ENCODE peak calls at places on chromosomes 12 and 14, in eight cellular contexts. One of them, this sample, is unnamed.

GRCh38 chr12:30357712-30358111 is 338.0 kb downstream of the IPO8 start:
- DNase-seq in A549: no peak
- DNase-seq in mammary epithelial cell: no peak
- DNase-seq in suprapubic skin: no peak
- DNase-seq in K562: no peak
- DNase-seq in CD4-positive, CD25-positive, alpha-beta regulatory T cell: no peak
- DNase-seq in lower lobe of right lung: no peak
- DNase-seq in right atrium auricular region: no peak
- DNase-seq in this sample: no peak

GRCh38 chr12:16027012-16027411 is 115.9 kb downstream of the DERA start:
- DNase-seq in A549: no peak
- DNase-seq in mammary epithelial cell: no peak
- DNase-seq in suprapubic skin: no peak
- DNase-seq in K562: no peak
- DNase-seq in CD4-positive, CD25-positive, alpha-beta regulatory T cell: no peak
- DNase-seq in lower lobe of right lung: no peak
- DNase-seq in right atrium auricular region: no peak
- DNase-seq in this sample: no peak

GRCh38 chr12:111806304-111806703 is 35.7 kb upstream of the MAPKAPK5 start:
- DNase-seq in A549: no peak
- DNase-seq in mammary epithelial cell: no peak
- DNase-seq in suprapubic skin: no peak
- DNase-seq in K562: no peak
- DNase-seq in CD4-positive, CD25-positive, alpha-beta regulatory T cell: no peak
- DNase-seq in lower lobe of right lung: no peak
- DNase-seq in right atrium auricular region: no peak
- DNase-seq in this sample: no peak

GRCh38 chr14:75492832-75493579 is 29.3 kb upstream of the BATF start:
- DNase-seq in A549: no peak
- DNase-seq in mammary epithelial cell: no peak
- DNase-seq in suprapubic skin: no peak
- DNase-seq in K562: no peak
- DNase-seq in CD4-positive, CD25-positive, alpha-beta regulatory T cell: no peak
- DNase-seq in lower lobe of right lung: no peak
- DNase-seq in right atrium auricular region: peak
- DNase-seq in this sample: no peak

GRCh38 chr12:126286203-126286602 is 1221.0 kb downstream of the AACS start:
- DNase-seq in A549: no peak
- DNase-seq in mammary epithelial cell: no peak
- DNase-seq in suprapubic skin: no peak
- DNase-seq in K562: no peak
- DNase-seq in CD4-positive, CD25-positive, alpha-beta regulatory T cell: no peak
- DNase-seq in lower lobe of right lung: no peak
- DNase-seq in right atrium auricular region: no peak
- DNase-seq in this sample: no peak

GRCh38 chr12:24507827-24508226 is 441.1 kb downstream of the BCAT1 start:
- DNase-seq in A549: no peak
- DNase-seq in mammary epithelial cell: no peak
- DNase-seq in suprapubic skin: no peak
- DNase-seq in K562: no peak
- DNase-seq in CD4-positive, CD25-positive, alpha-beta regulatory T cell: no peak
- DNase-seq in lower lobe of right lung: no peak
- DNase-seq in right atrium auricular region: no peak
- DNase-seq in this sample: no peak

GRCh38 chr14:76423534-76423933 is 47.6 kb downstream of the ESRRB start:
- DNase-seq in A549: no peak
- DNase-seq in mammary epithelial cell: no peak
- DNase-seq in suprapubic skin: no peak
- DNase-seq in K562: no peak
- DNase-seq in CD4-positive, CD25-positive, alpha-beta regulatory T cell: no peak
- DNase-seq in lower lobe of right lung: no peak
- DNase-seq in right atrium auricular region: no peak
- DNase-seq in this sample: no peak

GRCh38 chr14:95664546-95664945 is 21.7 kb upstream of the TCL1B start:
- DNase-seq in A549: no peak
- DNase-seq in mammary epithelial cell: no peak
- DNase-seq in suprapubic skin: no peak
- DNase-seq in K562: no peak
- DNase-seq in CD4-positive, CD25-positive, alpha-beta regulatory T cell: no peak
- DNase-seq in lower lobe of right lung: no peak
- DNase-seq in right atrium auricular region: no peak
- DNase-seq in this sample: no peak

GRCh38 chr12:20477691-20478090 is 109.4 kb downstream of the PDE3A start:
- DNase-seq in A549: no peak
- DNase-seq in mammary epithelial cell: no peak
- DNase-seq in suprapubic skin: no peak
- DNase-seq in K562: no peak
- DNase-seq in CD4-positive, CD25-positive, alpha-beta regulatory T cell: no peak
- DNase-seq in lower lobe of right lung: no peak
- DNase-seq in right atrium auricular region: no peak
- DNase-seq in this sample: no peak

GRCh38 chr12:124660846-124661245 is 93.4 kb upstream of the NCOR2 start:
- DNase-seq in A549: no peak
- DNase-seq in mammary epithelial cell: no peak
- DNase-seq in suprapubic skin: no peak
- DNase-seq in K562: no peak
- DNase-seq in CD4-positive, CD25-positive, alpha-beta regulatory T cell: no peak
- DNase-seq in lower lobe of right lung: no peak
- DNase-seq in right atrium auricular region: no peak
- DNase-seq in this sample: no peak

GRCh38 chr14:50228313-50228712 is 3.1 kb downstream of the SOS2 start:
- DNase-seq in A549: no peak
- DNase-seq in mammary epithelial cell: no peak
- DNase-seq in suprapubic skin: no peak
- DNase-seq in K562: no peak
- DNase-seq in CD4-positive, CD25-positive, alpha-beta regulatory T cell: no peak
- DNase-seq in lower lobe of right lung: no peak
- DNase-seq in right atrium auricular region: no peak
- DNase-seq in this sample: no peak

GRCh38 chr12:53223391-53224267 is 8.4 kb downstream of the RARG start:
- DNase-seq in A549: no peak
- DNase-seq in mammary epithelial cell: peak
- DNase-seq in suprapubic skin: no peak
- DNase-seq in K562: no peak
- DNase-seq in CD4-positive, CD25-positive, alpha-beta regulatory T cell: peak
- DNase-seq in lower lobe of right lung: peak
- DNase-seq in right atrium auricular region: no peak
- DNase-seq in this sample: no peak

GRCh38 chr12:57719777-57720605 is 18.6 kb downstream of the AGAP2 start:
- DNase-seq in A549: no peak
- DNase-seq in mammary epithelial cell: no peak
- DNase-seq in suprapubic skin: no peak
- DNase-seq in K562: no peak
- DNase-seq in CD4-positive, CD25-positive, alpha-beta regulatory T cell: no peak
- DNase-seq in lower lobe of right lung: no peak
- DNase-seq in right atrium auricular region: peak
- DNase-seq in this sample: no peak

GRCh38 chr12:56118688-56119045 is 601 bp downstream of the ZC3H10 start:
- DNase-seq in A549: no peak
- DNase-seq in mammary epithelial cell: no peak
- DNase-seq in suprapubic skin: no peak
- DNase-seq in K562: no peak
- DNase-seq in CD4-positive, CD25-positive, alpha-beta regulatory T cell: no peak
- DNase-seq in lower lobe of right lung: no peak
- DNase-seq in right atrium auricular region: no peak
- DNase-seq in this sample: no peak

GRCh38 chr14:30874120-30874998 is at the start of gene COCH:
- DNase-seq in A549: peak
- DNase-seq in mammary epithelial cell: no peak
- DNase-seq in suprapubic skin: no peak
- DNase-seq in K562: peak
- DNase-seq in CD4-positive, CD25-positive, alpha-beta regulatory T cell: peak
- DNase-seq in lower lobe of right lung: peak
- DNase-seq in right atrium auricular region: no peak
- DNase-seq in this sample: no peak

GRCh38 chr12:102691773-102692555 is 211.6 kb upstream of the IGF1 start:
- DNase-seq in A549: no peak
- DNase-seq in mammary epithelial cell: no peak
- DNase-seq in suprapubic skin: no peak
- DNase-seq in K562: no peak
- DNase-seq in CD4-positive, CD25-positive, alpha-beta regulatory T cell: no peak
- DNase-seq in lower lobe of right lung: no peak
- DNase-seq in right atrium auricular region: no peak
- DNase-seq in this sample: no peak

GRCh38 chr12:101305226-101305779 is 25.4 kb downstream of the UTP20 start:
- DNase-seq in A549: no peak
- DNase-seq in mammary epithelial cell: peak
- DNase-seq in suprapubic skin: no peak
- DNase-seq in K562: no peak
- DNase-seq in CD4-positive, CD25-positive, alpha-beta regulatory T cell: no peak
- DNase-seq in lower lobe of right lung: no peak
- DNase-seq in right atrium auricular region: no peak
- DNase-seq in this sample: no peak

GRCh38 chr12:114238808-114239207 is 167.1 kb downstream of the TBX5 start:
- DNase-seq in A549: no peak
- DNase-seq in mammary epithelial cell: no peak
- DNase-seq in suprapubic skin: no peak
- DNase-seq in K562: no peak
- DNase-seq in CD4-positive, CD25-positive, alpha-beta regulatory T cell: no peak
- DNase-seq in lower lobe of right lung: no peak
- DNase-seq in right atrium auricular region: peak
- DNase-seq in this sample: no peak

GRCh38 chr12:130959632-130960031 is 5.9 kb downstream of the ADGRD1 start:
- DNase-seq in A549: no peak
- DNase-seq in mammary epithelial cell: no peak
- DNase-seq in suprapubic skin: no peak
- DNase-seq in K562: no peak
- DNase-seq in CD4-positive, CD25-positive, alpha-beta regulatory T cell: no peak
- DNase-seq in lower lobe of right lung: no peak
- DNase-seq in right atrium auricular region: no peak
- DNase-seq in this sample: no peak

GRCh38 chr12:54033980-54034783 is 1.3 kb downstream of the HOXC5 start:
- DNase-seq in A549: no peak
- DNase-seq in mammary epithelial cell: no peak
- DNase-seq in suprapubic skin: no peak
- DNase-seq in K562: no peak
- DNase-seq in CD4-positive, CD25-positive, alpha-beta regulatory T cell: no peak
- DNase-seq in lower lobe of right lung: no peak
- DNase-seq in right atrium auricular region: no peak
- DNase-seq in this sample: no peak

GRCh38 chr14:106690333-106690891 is 1164.0 kb downstream of the TMEM121 start:
- DNase-seq in A549: no peak
- DNase-seq in mammary epithelial cell: no peak
- DNase-seq in suprapubic skin: no peak
- DNase-seq in K562: no peak
- DNase-seq in CD4-positive, CD25-positive, alpha-beta regulatory T cell: no peak
- DNase-seq in lower lobe of right lung: no peak
- DNase-seq in right atrium auricular region: no peak
- DNase-seq in this sample: no peak

GRCh38 chr12:60278209-60278608 is 682.4 kb downstream of the SLC16A7 start:
- DNase-seq in A549: no peak
- DNase-seq in mammary epithelial cell: no peak
- DNase-seq in suprapubic skin: no peak
- DNase-seq in K562: no peak
- DNase-seq in CD4-positive, CD25-positive, alpha-beta regulatory T cell: no peak
- DNase-seq in lower lobe of right lung: no peak
- DNase-seq in right atrium auricular region: no peak
- DNase-seq in this sample: no peak
- H3K27ac ChIP-seq in A549: no peak
- H3K27ac ChIP-seq in mammary epithelial cell: no peak
- H3K27ac ChIP-seq in suprapubic skin: no peak
- H3K27ac ChIP-seq in K562: no peak
- H3K27ac ChIP-seq in CD4-positive, CD25-positive, alpha-beta regulatory T cell: no peak
- H3K27ac ChIP-seq in lower lobe of right lung: no peak
- H3K27ac ChIP-seq in right atrium auricular region: no peak
- H3K27ac ChIP-seq in this sample: no peak

GRCh38 chr14:29842228-29842627 is 85.4 kb downstream of the PRKD1 start:
- DNase-seq in A549: no peak
- DNase-seq in mammary epithelial cell: no peak
- DNase-seq in suprapubic skin: no peak
- DNase-seq in K562: no peak
- DNase-seq in CD4-positive, CD25-positive, alpha-beta regulatory T cell: no peak
- DNase-seq in lower lobe of right lung: no peak
- DNase-seq in right atrium auricular region: no peak
- DNase-seq in this sample: no peak
- H3K27ac ChIP-seq in A549: no peak
- H3K27ac ChIP-seq in mammary epithelial cell: no peak
- H3K27ac ChIP-seq in suprapubic skin: no peak
- H3K27ac ChIP-seq in K562: no peak
- H3K27ac ChIP-seq in CD4-positive, CD25-positive, alpha-beta regulatory T cell: no peak
- H3K27ac ChIP-seq in lower lobe of right lung: no peak
- H3K27ac ChIP-seq in right atrium auricular region: no peak
- H3K27ac ChIP-seq in this sample: no peak

GRCh38 chr14:102503576-102504224 is 5.9 kb downstream of the ANKRD9 start:
- DNase-seq in A549: no peak
- DNase-seq in mammary epithelial cell: no peak
- DNase-seq in suprapubic skin: no peak
- DNase-seq in K562: no peak
- DNase-seq in CD4-positive, CD25-positive, alpha-beta regulatory T cell: no peak
- DNase-seq in lower lobe of right lung: no peak
- DNase-seq in right atrium auricular region: no peak
- DNase-seq in this sample: no peak

GRCh38 chr14:102502571-102502970 is 7.0 kb downstream of the ANKRD9 start:
- DNase-seq in A549: no peak
- DNase-seq in mammary epithelial cell: no peak
- DNase-seq in suprapubic skin: no peak
- DNase-seq in K562: no peak
- DNase-seq in CD4-positive, CD25-positive, alpha-beta regulatory T cell: no peak
- DNase-seq in lower lobe of right lung: no peak
- DNase-seq in right atrium auricular region: no peak
- DNase-seq in this sample: no peak

GRCh38 chr14:102504951-102505600 is 4.5 kb downstream of the ANKRD9 start:
- DNase-seq in A549: no peak
- DNase-seq in mammary epithelial cell: no peak
- DNase-seq in suprapubic skin: no peak
- DNase-seq in K562: no peak
- DNase-seq in CD4-positive, CD25-positive, alpha-beta regulatory T cell: no peak
- DNase-seq in lower lobe of right lung: no peak
- DNase-seq in right atrium auricular region: no peak
- DNase-seq in this sample: no peak

GRCh38 chr14:102505775-102506598 is 3.6 kb downstream of the ANKRD9 start:
- DNase-seq in A549: no peak
- DNase-seq in mammary epithelial cell: no peak
- DNase-seq in suprapubic skin: no peak
- DNase-seq in K562: no peak
- DNase-seq in CD4-positive, CD25-positive, alpha-beta regulatory T cell: no peak
- DNase-seq in lower lobe of right lung: no peak
- DNase-seq in right atrium auricular region: no peak
- DNase-seq in this sample: no peak

GRCh38 chr14:102504302-102504950 is 5.2 kb downstream of the ANKRD9 start:
- DNase-seq in A549: no peak
- DNase-seq in mammary epithelial cell: no peak
- DNase-seq in suprapubic skin: no peak
- DNase-seq in K562: peak
- DNase-seq in CD4-positive, CD25-positive, alpha-beta regulatory T cell: no peak
- DNase-seq in lower lobe of right lung: no peak
- DNase-seq in right atrium auricular region: no peak
- DNase-seq in this sample: no peak
- H3K27ac ChIP-seq in A549: no peak
- H3K27ac ChIP-seq in mammary epithelial cell: no peak
- H3K27ac ChIP-seq in suprapubic skin: no peak
- H3K27ac ChIP-seq in K562: peak
- H3K27ac ChIP-seq in CD4-positive, CD25-positive, alpha-beta regulatory T cell: no peak
- H3K27ac ChIP-seq in lower lobe of right lung: no peak
- H3K27ac ChIP-seq in right atrium auricular region: peak
- H3K27ac ChIP-seq in this sample: no peak

GRCh38 chr14:98077176-98077575 is 1194.8 kb downstream of the BCL11B start:
- DNase-seq in A549: no peak
- DNase-seq in mammary epithelial cell: peak
- DNase-seq in suprapubic skin: no peak
- DNase-seq in K562: no peak
- DNase-seq in CD4-positive, CD25-positive, alpha-beta regulatory T cell: no peak
- DNase-seq in lower lobe of right lung: no peak
- DNase-seq in right atrium auricular region: no peak
- DNase-seq in this sample: no peak
- H3K27ac ChIP-seq in A549: no peak
- H3K27ac ChIP-seq in mammary epithelial cell: peak
- H3K27ac ChIP-seq in suprapubic skin: no peak
- H3K27ac ChIP-seq in K562: no peak
- H3K27ac ChIP-seq in CD4-positive, CD25-positive, alpha-beta regulatory T cell: no peak
- H3K27ac ChIP-seq in lower lobe of right lung: no peak
- H3K27ac ChIP-seq in right atrium auricular region: no peak
- H3K27ac ChIP-seq in this sample: no peak

GRCh38 chr12:110171186-110171538 is 47.0 kb downstream of the IFT81 start:
- DNase-seq in A549: no peak
- DNase-seq in mammary epithelial cell: no peak
- DNase-seq in suprapubic skin: no peak
- DNase-seq in K562: no peak
- DNase-seq in CD4-positive, CD25-positive, alpha-beta regulatory T cell: no peak
- DNase-seq in lower lobe of right lung: no peak
- DNase-seq in right atrium auricular region: no peak
- DNase-seq in this sample: no peak
- H3K27ac ChIP-seq in A549: no peak
- H3K27ac ChIP-seq in mammary epithelial cell: no peak
- H3K27ac ChIP-seq in suprapubic skin: no peak
- H3K27ac ChIP-seq in K562: no peak
- H3K27ac ChIP-seq in CD4-positive, CD25-positive, alpha-beta regulatory T cell: no peak
- H3K27ac ChIP-seq in lower lobe of right lung: no peak
- H3K27ac ChIP-seq in right atrium auricular region: peak
- H3K27ac ChIP-seq in this sample: peak